ENCODE peak calls at places on chromosomes 2 and 18, in four cellular contexts. I is adrenal gland, D is endothelial cell of umbilical vein, B is heart left ventricle. N is an unnamed sample.
A peak's percentile ranks its signal among the peaks of the same experiment; 100 is the strongest.

GRCh38 chr2:223058952-223059716 is 7.1 kb downstream of the KCNE4 start:
- DNase-seq in I (no peak), B (no peak), D (peak; percentile 67), N (no peak)

GRCh38 chr18:13159579-13159978 is 59.0 kb upstream of the LDLRAD4 start:
- DNase-seq in B (no peak), I (peak; percentile 48), D (peak; percentile 58), N (no peak)

GRCh38 chr2:46299365-46300263 is 2.4 kb downstream of the EPAS1 start:
- DNase-seq in I (peak; percentile 73), B (peak; percentile 84), D (peak; percentile 73), N (peak; percentile 74)

GRCh38 chr2:12456293-12457151 is 260.2 kb upstream of the TRIB2 start:
- DNase-seq in I (peak; percentile 99), D (peak; percentile 58), B (peak; percentile 94), N (peak; percentile 98)

GRCh38 chr2:38533757-38534545 is 68.8 kb downstream of the HNRNPLL start:
- DNase-seq in D (no peak), I (no peak), B (no peak), N (no peak)

GRCh38 chr2:65691816-65692215 is 259.4 kb upstream of the SPRED2 start:
- DNase-seq in B (no peak), I (no peak), D (no peak), N (no peak)

GRCh38 chr2:44941551-44942234 is at the start of gene SIX3:
- DNase-seq in B (no peak), D (peak; percentile 37), I (no peak), N (no peak)

GRCh38 chr2:222334914-222335313 is 36.1 kb upstream of the PAX3 start:
- DNase-seq in D (no peak), B (no peak), I (no peak), N (no peak)

GRCh38 chr2:8481463-8482009 is 200.3 kb upstream of the ID2 start:
- DNase-seq in I (no peak), D (no peak), B (no peak), N (no peak)

GRCh38 chr2:45477546-45477945 is 133.5 kb downstream of the SRBD1 start:
- DNase-seq in I (peak; percentile 4), B (no peak), D (no peak), N (no peak)

GRCh38 chr2:69643602-69644505 is at the start of gene AAK1:
- DNase-seq in I (peak; percentile 90), D (peak; percentile 93), B (peak; percentile 95), N (peak; percentile 88)

GRCh38 chr2:69645026-69645425 is 1.5 kb upstream of the AAK1 start:
- DNase-seq in I (no peak), B (no peak), D (peak; percentile 42), N (no peak)

GRCh38 chr2:69641887-69642708 is 1.4 kb downstream of the AAK1 start:
- DNase-seq in D (peak; percentile 23), I (no peak), B (no peak), N (no peak)

GRCh38 chr2:69644506-69644979 is 1.0 kb upstream of the AAK1 start:
- DNase-seq in D (no peak), I (no peak), B (no peak), N (no peak)

GRCh38 chr2:69642709-69643601 is 584 bp downstream of the AAK1 start:
- DNase-seq in D (peak; percentile 82), B (peak; percentile 53), I (peak; percentile 88), N (peak; percentile 62)
- TF ChIP-seq POLR2A in D (no peak), B (no peak), I (peak; percentile 76), N (no peak)

DNA sequence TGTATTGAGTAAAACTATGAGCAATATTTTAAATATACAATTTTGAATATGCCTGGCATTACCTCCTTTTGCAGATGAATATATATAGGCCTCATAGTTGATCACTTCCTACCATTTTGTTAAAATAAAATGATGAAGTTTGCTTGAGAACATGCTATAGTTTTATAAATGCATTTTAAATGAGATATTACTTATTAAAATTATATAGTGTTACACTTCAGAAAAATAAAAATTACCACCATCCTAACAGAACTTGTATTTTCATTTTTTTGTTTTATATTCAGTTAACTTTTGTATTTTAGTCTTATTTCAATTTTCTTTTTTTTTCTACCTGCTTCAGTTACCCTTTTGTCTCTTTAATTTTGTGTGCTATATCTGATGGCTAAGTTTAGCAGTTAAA is 426.9 kb downstream of the PARD3B start:
- DNase-seq in B (no peak), I (no peak), D (no peak), N (no peak)
- H3K9me3 ChIP-seq in B (no peaks in the 10 kb centered on the region), I (no peaks in the 10 kb centered on the region), D (no peaks in the 10 kb centered on the region), N (no peaks in the 10 kb centered on the region)

GRCh38 chr2:201546576-201546975 is 95.0 kb downstream of the STRADB start:
- DNase-seq in D (no peak), I (no peak), B (no peak), N (no peak)

GRCh38 chr2:201551901-201552300 is 91.4 kb downstream of the TMEM237 start:
- DNase-seq in I (no peak), B (no peak), D (no peak), N (no peak)
- H3K4me3 ChIP-seq in I (no peak overlapping the region), B (no peak overlapping the region), D (no peak overlapping the region), N (no peak overlapping the region)

DNA sequence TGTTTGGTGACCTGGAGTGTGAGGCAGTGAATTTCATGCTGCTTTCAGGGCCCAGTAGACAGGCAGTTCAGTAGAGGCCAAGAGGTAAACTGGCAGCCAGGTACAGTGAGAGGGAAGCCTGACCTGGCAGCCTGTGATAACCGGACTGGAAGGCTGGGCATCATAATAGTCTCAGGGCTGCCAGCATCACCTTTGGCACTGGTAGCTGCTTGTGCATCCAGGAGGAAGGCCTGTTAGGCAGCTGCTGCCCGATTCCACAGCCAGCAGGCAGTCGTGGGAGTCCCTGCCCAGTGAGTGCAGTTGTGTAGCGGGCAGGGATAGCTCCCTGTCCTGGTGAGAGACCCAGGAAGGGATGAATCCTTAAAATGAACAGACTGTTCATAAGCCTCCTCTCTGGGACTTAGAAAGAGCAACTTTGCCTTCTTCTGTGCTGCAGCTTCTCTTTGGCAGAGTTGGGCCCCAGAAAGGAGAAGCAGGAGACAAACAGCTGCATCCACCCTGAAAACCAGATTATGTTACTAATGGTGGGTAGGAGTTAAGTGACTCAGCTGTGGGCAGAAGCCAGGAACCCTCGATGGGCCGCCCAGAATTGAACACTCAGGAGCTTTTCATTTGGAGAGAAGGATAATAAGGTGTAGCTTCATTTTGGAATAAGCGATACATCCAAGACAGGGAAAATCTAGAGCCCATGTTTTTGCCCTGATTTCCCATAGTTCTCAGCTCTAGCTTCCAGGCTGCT is 8.1 kb upstream of the GPBAR1 start:
- DNase-seq in I (no peak), D (no peak), B (peak; percentile 43), N (no peak)
- TF ChIP-seq POLR2A in I (no peak), D (no peak), B (no peak), N (no peak)

GRCh38 chr2:239805414-239805813 is 219.7 kb downstream of the NDUFA10 start:
- DNase-seq in I (no peak), D (no peak), B (no peak), N (no peak)
- H3K9me3 ChIP-seq in I (no peaks in the 10 kb centered on the region), D (no peaks in the 10 kb centered on the region), B (no peaks in the 10 kb centered on the region), N (no peaks in the 10 kb centered on the region)

DNA sequence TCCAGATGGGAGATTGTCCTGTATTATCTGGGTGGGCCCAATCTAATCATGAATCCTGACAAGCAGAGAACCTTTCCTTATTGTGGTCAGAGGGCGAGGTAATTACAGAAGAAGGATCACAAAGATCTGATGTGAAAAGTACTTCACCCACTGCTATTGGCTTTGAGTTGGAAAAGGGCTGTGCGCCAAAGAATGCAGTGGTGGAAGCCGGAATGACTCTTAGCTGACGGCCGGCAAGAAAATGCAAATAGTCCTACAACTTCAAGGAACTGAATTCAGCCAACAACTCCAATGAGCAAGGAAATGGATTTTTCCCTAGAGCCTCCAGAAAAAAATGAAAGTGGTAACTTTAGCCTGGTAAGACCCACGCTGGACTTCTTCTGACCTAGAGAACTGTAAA is 67.3 kb downstream of the CTNNA2 start:
- DNase-seq in B (no peak), I (no peak), D (no peak), N (no peak)
- H3K4me3 ChIP-seq in B (no peak overlapping the region), I (no peak overlapping the region), D (no peak overlapping the region), N (no peak overlapping the region)

GRCh38 chr2:231714639-231715498 is 6.5 kb downstream of the PTMA start:
- DNase-seq in I (peak; percentile 74), D (peak; percentile 60), B (peak; percentile 81), N (peak; percentile 80)
- TF ChIP-seq POLR2A in I (no peak), D (no peak), B (no peak), N (no peak)

N was measured in uterus.